ENCODE peak calls at places on chromosomes 5 and 9, in eight cellular contexts. One of them, this sample, is unnamed.

GRCh38 chr5:37495210-37495609 is 116.1 kb downstream of the WDR70 start:
- DNase-seq in cardiac muscle cell: peak; percentile 51
- DNase-seq in astrocyte: peak; percentile 65
- DNase-seq in Panc1: no peak
- DNase-seq in dorsolateral prefrontal cortex: no peak
- DNase-seq in mesendoderm: peak; percentile 14
- DNase-seq in heart right ventricle: no peak
- DNase-seq in psoas muscle: no peak
- DNase-seq in this sample: no peak

GRCh38 chr5:134114886-134115805 is 665 bp downstream of the TCF7 start:
- DNase-seq in mesendoderm: peak; percentile 88
- DNase-seq in dorsolateral prefrontal cortex: no peak
- DNase-seq in cardiac muscle cell: no peak
- DNase-seq in astrocyte: no peak
- DNase-seq in psoas muscle: no peak
- DNase-seq in heart right ventricle: no peak
- DNase-seq in Panc1: no peak
- DNase-seq in this sample: no peak

GRCh38 chr9:123131993-123132392 is 98.5 kb downstream of the GPR21 start:
- DNase-seq in Panc1: no peak
- DNase-seq in dorsolateral prefrontal cortex: no peak
- DNase-seq in cardiac muscle cell: no peak
- DNase-seq in psoas muscle: no peak
- DNase-seq in mesendoderm: no peak
- DNase-seq in heart right ventricle: no peak
- DNase-seq in astrocyte: peak; percentile 35
- DNase-seq in this sample: no peak

GRCh38 chr9:93003552-93004407 is 54.7 kb upstream of the SUSD3 start:
- DNase-seq in psoas muscle: peak; percentile 73
- DNase-seq in heart right ventricle: peak; percentile 44
- DNase-seq in astrocyte: no peak
- DNase-seq in dorsolateral prefrontal cortex: peak; percentile 40
- DNase-seq in Panc1: peak; percentile 24
- DNase-seq in cardiac muscle cell: peak; percentile 60
- DNase-seq in mesendoderm: peak; percentile 64
- DNase-seq in this sample: peak; percentile 76

GRCh38 chr5:112682621-112683061 is 55.0 kb upstream of the APC start:
- DNase-seq in cardiac muscle cell: no peak
- DNase-seq in heart right ventricle: no peak
- DNase-seq in mesendoderm: no peak
- DNase-seq in psoas muscle: no peak
- DNase-seq in dorsolateral prefrontal cortex: no peak
- DNase-seq in Panc1: no peak
- DNase-seq in astrocyte: peak; percentile 90
- DNase-seq in this sample: no peak

GRCh38 chr9:1918642-1919041 is 96.5 kb upstream of the SMARCA2 start:
- DNase-seq in cardiac muscle cell: no peak
- DNase-seq in Panc1: no peak
- DNase-seq in dorsolateral prefrontal cortex: no peak
- DNase-seq in astrocyte: no peak
- DNase-seq in mesendoderm: no peak
- DNase-seq in psoas muscle: no peak
- DNase-seq in heart right ventricle: no peak
- DNase-seq in this sample: peak; percentile 29

GRCh38 chr9:27212191-27212590 is 84.8 kb downstream of the EQTN start:
- DNase-seq in Panc1: no peak
- DNase-seq in dorsolateral prefrontal cortex: no peak
- DNase-seq in cardiac muscle cell: no peak
- DNase-seq in heart right ventricle: no peak
- DNase-seq in mesendoderm: no peak
- DNase-seq in astrocyte: peak; percentile 15
- DNase-seq in psoas muscle: no peak
- DNase-seq in this sample: no peak

GRCh38 chr9:27671591-27671990 is 98.3 kb upstream of the C9orf72 start:
- DNase-seq in astrocyte: no peak
- DNase-seq in cardiac muscle cell: peak; percentile 17
- DNase-seq in mesendoderm: no peak
- DNase-seq in heart right ventricle: no peak
- DNase-seq in Panc1: no peak
- DNase-seq in dorsolateral prefrontal cortex: no peak
- DNase-seq in psoas muscle: no peak
- DNase-seq in this sample: no peak

DNA sequence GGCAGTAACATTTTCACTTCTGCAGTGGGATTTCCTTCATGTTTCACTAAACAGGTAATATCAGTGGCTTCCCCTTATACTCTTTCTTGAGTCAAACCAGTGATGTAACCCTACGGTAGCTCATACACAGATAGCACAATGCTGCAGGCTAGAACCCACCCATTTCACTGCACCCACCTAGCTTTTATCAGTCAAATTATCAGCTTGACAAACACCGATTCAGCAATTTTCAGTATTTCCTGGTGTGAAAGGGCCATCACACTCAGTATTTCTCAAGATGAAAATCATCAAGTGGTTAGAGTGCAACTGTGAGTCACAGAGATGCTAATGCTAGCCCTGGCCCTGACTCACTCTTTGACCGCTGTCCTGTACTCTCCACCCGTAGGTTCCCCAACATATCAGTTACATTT is 242.3 kb upstream of the PTGER4 start:
- DNase-seq in Panc1: no peak
- DNase-seq in astrocyte: peak; percentile 59
- DNase-seq in mesendoderm: peak; percentile 6
- DNase-seq in cardiac muscle cell: peak; percentile 57
- DNase-seq in dorsolateral prefrontal cortex: no peak
- DNase-seq in heart right ventricle: no peak
- DNase-seq in psoas muscle: no peak
- DNase-seq in this sample: peak; percentile 36
- H3K27ac ChIP-seq in Panc1: no peak overlapping the region
- H3K27ac ChIP-seq in astrocyte: no peak overlapping the region
- H3K27ac ChIP-seq in mesendoderm: no peak overlapping the region
- H3K27ac ChIP-seq in cardiac muscle cell: no peak overlapping the region
- H3K27ac ChIP-seq in dorsolateral prefrontal cortex: no peak overlapping the region
- H3K27ac ChIP-seq in heart right ventricle: no peak overlapping the region
- H3K27ac ChIP-seq in psoas muscle: no peak overlapping the region
- H3K27ac ChIP-seq in this sample: no peak overlapping the region

GRCh38 chr5:10566556-10567068 is 2.7 kb downstream of the ANKRD33B start:
- DNase-seq in psoas muscle: no peak
- DNase-seq in mesendoderm: no peak
- DNase-seq in Panc1: no peak
- DNase-seq in dorsolateral prefrontal cortex: no peak
- DNase-seq in cardiac muscle cell: no peak
- DNase-seq in heart right ventricle: no peak
- DNase-seq in astrocyte: no peak
- DNase-seq in this sample: peak; percentile 48
- H3K4me3 ChIP-seq in psoas muscle: peak overlapping the region; percentile 79
- H3K4me3 ChIP-seq in mesendoderm: no peak overlapping the region
- H3K4me3 ChIP-seq in Panc1: peak overlapping the region; percentile 70
- H3K4me3 ChIP-seq in dorsolateral prefrontal cortex: peak overlapping the region; percentile 76
- H3K4me3 ChIP-seq in cardiac muscle cell: no peak overlapping the region
- H3K4me3 ChIP-seq in heart right ventricle: peak overlapping the region; percentile 80
- H3K4me3 ChIP-seq in astrocyte: no peak overlapping the region
- H3K4me3 ChIP-seq in this sample: no peak overlapping the region

DNA sequence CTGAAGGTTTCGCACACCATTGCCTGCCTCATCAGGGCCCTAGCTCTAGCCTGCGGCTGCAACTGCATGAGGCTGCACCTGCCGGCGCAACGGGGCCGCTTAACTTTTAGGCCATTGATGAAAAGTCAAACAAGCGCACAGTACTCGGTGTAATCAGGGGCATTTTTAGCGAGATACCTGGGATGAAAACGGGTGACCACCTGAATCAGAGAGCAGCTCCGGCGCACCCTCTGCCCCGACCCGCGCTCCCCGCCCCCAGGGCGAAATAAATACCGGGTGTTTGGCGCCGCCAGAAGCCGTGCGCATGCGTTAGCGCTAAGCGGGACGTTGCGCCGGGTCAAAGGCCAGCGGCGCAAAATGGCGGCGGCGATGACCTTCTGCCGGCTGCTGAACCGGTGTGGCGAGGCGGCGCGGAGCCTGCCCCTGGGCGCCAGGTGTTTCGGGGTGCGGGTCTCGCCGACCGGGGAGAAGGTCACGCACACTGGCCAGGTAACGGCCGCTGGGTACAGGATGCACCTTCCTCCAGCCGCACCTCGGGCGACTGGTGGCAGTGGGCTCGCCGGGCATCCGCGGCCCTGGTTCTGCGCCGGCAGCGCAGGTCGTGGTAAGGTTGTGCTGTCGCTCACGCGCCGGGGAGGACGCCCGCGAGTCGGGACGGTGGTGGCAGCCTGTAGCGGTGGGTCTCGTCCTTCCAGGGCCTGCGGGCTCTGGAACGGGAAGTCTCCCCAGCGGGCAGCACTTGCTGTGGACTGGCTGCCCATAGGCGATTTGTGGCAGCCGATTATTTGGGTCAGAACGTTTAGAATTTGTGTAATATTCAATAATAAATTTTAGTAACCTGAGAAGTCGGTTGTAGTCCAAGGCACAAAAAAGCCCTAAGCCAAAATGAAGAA is at the start of gene NDUFS6:
- DNase-seq in heart right ventricle: peak; percentile 77
- DNase-seq in mesendoderm: peak; percentile 80
- DNase-seq in Panc1: peak; percentile 54
- DNase-seq in cardiac muscle cell: peak; percentile 67
- DNase-seq in astrocyte: peak; percentile 25
- DNase-seq in dorsolateral prefrontal cortex: peak; percentile 68
- DNase-seq in psoas muscle: peak; percentile 92
- DNase-seq in this sample: peak; percentile 69
- H3K27ac ChIP-seq in heart right ventricle: peak within 1 kb of the TSS; percentile 92
- H3K27ac ChIP-seq in mesendoderm: peak within 1 kb of the TSS; percentile 5
- H3K27ac ChIP-seq in Panc1: peak within 1 kb of the TSS; percentile 95
- H3K27ac ChIP-seq in cardiac muscle cell: peak within 1 kb of the TSS; percentile 94
- H3K27ac ChIP-seq in astrocyte: peak within 1 kb of the TSS; percentile 78
- H3K27ac ChIP-seq in dorsolateral prefrontal cortex: peak within 1 kb of the TSS; percentile 82
- H3K27ac ChIP-seq in psoas muscle: peak within 1 kb of the TSS; percentile 94
- H3K27ac ChIP-seq in this sample: peak within 1 kb of the TSS; percentile 73

GRCh38 chr9:70407081-70407503 is 7.4 kb downstream of the KLF9 start:
- DNase-seq in dorsolateral prefrontal cortex: no peak
- DNase-seq in cardiac muscle cell: peak; percentile 90
- DNase-seq in psoas muscle: no peak
- DNase-seq in Panc1: no peak
- DNase-seq in mesendoderm: no peak
- DNase-seq in heart right ventricle: no peak
- DNase-seq in astrocyte: peak; percentile 97
- DNase-seq in this sample: peak; percentile 19
- H3K4me3 ChIP-seq in dorsolateral prefrontal cortex: peak overlapping the region; percentile 28
- H3K4me3 ChIP-seq in cardiac muscle cell: no peak overlapping the region
- H3K4me3 ChIP-seq in psoas muscle: peak overlapping the region; percentile 43
- H3K4me3 ChIP-seq in Panc1: no peak overlapping the region
- H3K4me3 ChIP-seq in mesendoderm: no peak overlapping the region
- H3K4me3 ChIP-seq in heart right ventricle: peak overlapping the region; percentile 26
- H3K4me3 ChIP-seq in astrocyte: no peak overlapping the region
- H3K4me3 ChIP-seq in this sample: no peak overlapping the region

DNA sequence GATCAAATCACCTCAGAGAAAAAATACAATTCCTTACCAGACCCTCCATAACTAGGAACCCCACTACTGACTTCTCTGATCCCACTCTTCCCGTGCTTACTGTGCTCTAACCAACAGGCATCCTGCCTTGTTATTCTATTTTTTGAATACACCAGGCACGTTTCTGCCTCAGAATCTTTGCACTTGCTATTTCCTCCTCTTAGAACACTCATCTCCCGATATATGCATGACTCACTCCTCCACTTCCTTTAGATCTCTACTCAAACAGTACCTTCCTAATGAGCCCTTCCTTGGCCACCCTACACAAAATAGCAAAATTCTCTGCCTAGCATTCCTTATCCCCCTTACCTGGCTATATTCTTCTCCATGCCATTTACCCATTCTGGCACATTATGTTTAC is 43.9 kb downstream of the MAPKAP1 start:
- DNase-seq in mesendoderm: no peak
- DNase-seq in dorsolateral prefrontal cortex: no peak
- DNase-seq in heart right ventricle: no peak
- DNase-seq in psoas muscle: no peak
- DNase-seq in cardiac muscle cell: peak; percentile 48
- DNase-seq in astrocyte: peak; percentile 61
- DNase-seq in Panc1: peak; percentile 27
- DNase-seq in this sample: no peak
- H3K27ac ChIP-seq in mesendoderm: no peak overlapping the region
- H3K27ac ChIP-seq in dorsolateral prefrontal cortex: no peak overlapping the region
- H3K27ac ChIP-seq in heart right ventricle: no peak overlapping the region
- H3K27ac ChIP-seq in psoas muscle: no peak overlapping the region
- H3K27ac ChIP-seq in cardiac muscle cell: no peak overlapping the region
- H3K27ac ChIP-seq in astrocyte: peak overlapping the region; percentile 34
- H3K27ac ChIP-seq in Panc1: no peak overlapping the region
- H3K27ac ChIP-seq in this sample: no peak overlapping the region

DNA sequence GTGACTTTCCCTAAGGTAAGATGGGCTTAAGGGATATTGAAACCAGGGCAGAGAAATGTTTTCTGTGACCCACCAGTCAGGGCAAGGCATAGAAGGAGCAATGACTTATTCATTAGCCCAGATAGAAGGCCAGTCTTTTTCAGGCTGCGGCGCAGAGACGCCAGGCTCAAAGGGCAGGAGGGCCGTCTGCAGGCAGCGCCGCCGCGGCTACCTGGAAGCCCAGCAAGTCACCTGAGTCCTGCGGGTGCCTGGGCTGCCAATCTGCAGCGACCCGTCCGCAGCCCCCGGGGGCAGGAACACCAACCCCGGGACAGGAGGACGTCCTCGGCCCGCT is 322 bp upstream of the SH3GL2 start:
- DNase-seq in heart right ventricle: no peak
- DNase-seq in psoas muscle: no peak
- DNase-seq in mesendoderm: no peak
- DNase-seq in Panc1: no peak
- DNase-seq in cardiac muscle cell: no peak
- DNase-seq in dorsolateral prefrontal cortex: no peak
- DNase-seq in astrocyte: no peak
- DNase-seq in this sample: no peak
- H3K4me3 ChIP-seq in heart right ventricle: peak overlapping the region; percentile 46
- H3K4me3 ChIP-seq in psoas muscle: peak overlapping the region; percentile 58
- H3K4me3 ChIP-seq in mesendoderm: no peak overlapping the region
- H3K4me3 ChIP-seq in Panc1: no peak overlapping the region
- H3K4me3 ChIP-seq in cardiac muscle cell: peak overlapping the region; percentile 52
- H3K4me3 ChIP-seq in dorsolateral prefrontal cortex: peak overlapping the region; percentile 71
- H3K4me3 ChIP-seq in astrocyte: peak overlapping the region; percentile 44
- H3K4me3 ChIP-seq in this sample: no peak overlapping the region